ENCODE peak calls at places on chromosomes 3 and 15, in six cellular contexts. Y, Z, A, G, K and E are unnamed samples.

GRCh38 chr3:102531686-102532085 is 96.9 kb downstream of the ZPLD1 start:
- DNase-seq in Y (no peak), Z (no peak), A (no peak), G (no peak), K (no peak), E (no peak)

GRCh38 chr3:89971329-89971728 is 863.9 kb downstream of the EPHA3 start:
- DNase-seq in Y (no peak), Z (no peak), A (no peak), G (no peak), K (no peak), E (no peak)

GRCh38 chr15:98803228-98804056 is 155.1 kb downstream of the IGF1R start:
- DNase-seq in Y (no peak), Z (no peak), A (no peak), G (peak), K (no peak), E (no peak)

GRCh38 chr3:142645236-142645793 is 49.1 kb downstream of the PLS1 start:
- DNase-seq in Y (no peak), Z (no peak), A (no peak), G (peak), K (no peak), E (no peak)

GRCh38 chr15:41501191-41501917 is 7.7 kb downstream of the ITPKA start:
- DNase-seq in Y (no peak), Z (no peak), A (no peak), G (no peak), K (no peak), E (no peak)

GRCh38 chr15:41666353-41666920 is 6.2 kb downstream of the MGA start:
- DNase-seq in Y (no peak), Z (no peak), A (no peak), G (peak), K (no peak), E (no peak)

GRCh38 chr15:65082303-65082958 is 5.9 kb downstream of the KBTBD13 start:
- DNase-seq in Y (no peak), Z (no peak), A (no peak), G (no peak), K (no peak), E (no peak)

GRCh38 chr15:69056365-69056764 is 41.9 kb downstream of the NOX5 start:
- DNase-seq in Y (no peak), Z (no peak), A (no peak), G (no peak), K (no peak), E (no peak)

GRCh38 chr15:67911727-67912126 is 71.9 kb upstream of the RNU6-1 start:
- DNase-seq in Y (no peak), Z (no peak), A (no peak), G (no peak), K (no peak), E (no peak)

GRCh38 chr3:134797080-134797801 is 2.2 kb downstream of the EPHB1 start:
- DNase-seq in Y (no peak), Z (no peak), A (no peak), G (no peak), K (no peak), E (no peak)

GRCh38 chr3:28057548-28057947 is 183.9 kb upstream of the CMC1 start:
- DNase-seq in Y (no peak), Z (no peak), A (no peak), G (no peak), K (no peak), E (no peak)

GRCh38 chr3:196399485-196399945 is 32.7 kb downstream of the UBXN7 start:
- DNase-seq in Y (no peak), Z (no peak), A (no peak), G (peak), K (no peak), E (no peak)

GRCh38 chr3:115098354-115099073 is 48.6 kb downstream of the ZBTB20 start:
- DNase-seq in Y (no peak), Z (no peak), A (no peak), G (no peak), K (no peak), E (no peak)

GRCh38 chr15:73887481-73887880 is 14.1 kb downstream of the TBC1D21 start:
- DNase-seq in Y (no peak), Z (no peak), A (peak), G (no peak), K (no peak), E (no peak)

GRCh38 chr3:33331414-33331813 is 54.2 kb downstream of the FBXL2 start:
- DNase-seq in Y (no peak), Z (no peak), A (no peak), G (peak), K (no peak), E (no peak)

GRCh38 chr15:75063338-75063737 is 39.9 kb downstream of the PPCDC start:
- DNase-seq in Y (no peak), Z (no peak), A (no peak), G (peak), K (no peak), E (no peak)

GRCh38 chr3:110894574-110894973 is 177.0 kb upstream of the NECTIN3 start:
- DNase-seq in Y (no peak), Z (no peak), A (no peak), G (no peak), K (no peak), E (no peak)

GRCh38 chr3:37904614-37905047 is 43.0 kb downstream of the CTDSPL start:
- DNase-seq in Y (no peak), Z (no peak), A (no peak), G (peak), K (no peak), E (no peak)

GRCh38 chr3:71232895-71233294 is 350.6 kb downstream of the FOXP1 start:
- DNase-seq in Y (no peak), Z (no peak), A (no peak), G (no peak), K (no peak), E (no peak)

GRCh38 chr3:161914703-161915102 is 418.1 kb downstream of the OTOL1 start:
- DNase-seq in Y (peak), Z (peak), A (peak), G (peak), K (peak), E (no peak)

GRCh38 chr15:73495171-73495570 is 52.2 kb downstream of the REC114 start:
- DNase-seq in Y (no peak), Z (no peak), A (no peak), G (no peak), K (no peak), E (no peak)

GRCh38 chr15:67138946-67139855 is 73.8 kb downstream of the SMAD3 start:
- DNase-seq in Y (no peak), Z (no peak), A (no peak), G (peak), K (no peak), E (no peak)